ENCODE peak calls at places on chromosomes 1 and 21, in five cellular contexts. K, O, N, U and C are unnamed samples. For H3K27me3 and H3K4me1, the result is how much of the 10 kb centered on the place peaks cover.

GRCh38 chr1:41365772-41366427 is 4.7 kb downstream of the FOXO6 start:
- DNase-seq in K (no peak), O (no peak), N (no peak), U (no peak), C (peak)

GRCh38 chr1:111369645-111370044 is 57.9 kb downstream of the OVGP1 start:
- DNase-seq in K (no peak), O (no peak), N (no peak), U (no peak), C (no peak)

GRCh38 chr21:19724081-19724480 is 1274.1 kb upstream of the NCAM2 start:
- DNase-seq in K (no peak), O (no peak), N (no peak), U (no peak), C (no peak)

GRCh38 chr1:245311887-245312286 is 157.1 kb downstream of the KIF26B start:
- DNase-seq in K (no peak), O (no peak), N (no peak), U (no peak), C (no peak)

GRCh38 chr1:163347106-163347505 is 25.4 kb downstream of the NUF2 start:
- DNase-seq in K (no peak), O (no peak), N (no peak), U (no peak), C (no peak)

GRCh38 chr1:185453496-185454192 is 136.6 kb upstream of the IVNS1ABP start:
- DNase-seq in K (no peak), O (no peak), N (no peak), U (no peak), C (no peak)

GRCh38 chr1:182170941-182171461 is 109.5 kb upstream of the ZNF648 start:
- DNase-seq in K (no peak), O (no peak), N (no peak), U (no peak), C (no peak)

GRCh38 chr21:43196789-43197188 is 28.0 kb downstream of the CRYAA start:
- DNase-seq in K (no peak), O (peak), N (no peak), U (peak), C (no peak)

GRCh38 chr1:16126738-16127515 is 28.9 kb downstream of the EPHA2 start:
- DNase-seq in K (no peak), O (peak), N (no peak), U (no peak), C (no peak)

GRCh38 chr1:42340093-42340492 is 5.1 kb upstream of the FOXJ3 start:
- DNase-seq in K (no peak), O (no peak), N (no peak), U (no peak), C (no peak)

GRCh38 chr21:28822882-28823335 is 169.8 kb downstream of the LTN1 start:
- DNase-seq in K (no peak), O (no peak), N (no peak), U (no peak), C (no peak)

GRCh38 chr1:246417813-246418564 is 89.1 kb downstream of the SMYD3 start:
- DNase-seq in K (no peak), O (no peak), N (no peak), U (no peak), C (peak)

GRCh38 chr1:63557365-63557987 is 34.2 kb downstream of the EFCAB7 start:
- DNase-seq in K (peak), O (no peak), N (peak), U (no peak), C (peak)

GRCh38 chr1:70220517-70221240 is 501 bp upstream of the SRSF11 start:
- DNase-seq in K (no peak), O (no peak), N (no peak), U (no peak), C (no peak)

GRCh38 chr1:114669562-114670082 is at the start of gene DENND2C:
- DNase-seq in K (no peak), O (no peak), N (no peak), U (no peak), C (no peak)

GRCh38 chr1:199422206-199422605 is 605.3 kb upstream of the NR5A2 start:
- DNase-seq in K (no peak), O (no peak), N (no peak), U (no peak), C (peak)

GRCh38 chr1:21084111-21084510 is 92.6 kb downstream of the EIF4G3 start:
- DNase-seq in K (no peak), O (no peak), N (no peak), U (no peak), C (no peak)

GRCh38 chr1:161885013-161885412 is 118.9 kb downstream of the ATF6 start:
- DNase-seq in K (no peak), O (no peak), N (no peak), U (no peak), C (no peak)

GRCh38 chr1:74673351-74674111 is at the start of gene ERICH3:
- DNase-seq in K (no peak), O (peak), N (no peak), U (no peak), C (no peak)

GRCh38 chr21:27536319-27536718 is 569.4 kb upstream of the ADAMTS5 start:
- DNase-seq in K (no peak), O (no peak), N (no peak), U (no peak), C (no peak)

GRCh38 chr1:237041795-237042466 is at the start of gene RYR2:
- DNase-seq in K (no peak), O (peak), N (no peak), U (peak), C (no peak)

GRCh38 chr1:65421341-65422174 is 1.1 kb downstream of the LEPR start:
- DNase-seq in K (no peak), O (no peak), N (no peak), U (no peak), C (no peak)

GRCh38 chr1:92577251-92577895 is 90.6 kb upstream of the GFI1 start:
- DNase-seq in K (no peak), O (no peak), N (no peak), U (no peak), C (no peak)

GRCh38 chr1:243294723-243295121 is 38.9 kb downstream of the SDCCAG8 start:
- DNase-seq in K (no peak), O (no peak), N (no peak), U (no peak), C (no peak)

GRCh38 chr21:46346296-46347202 is 22.6 kb downstream of the PCNT start:
- DNase-seq in K (no peak), O (no peak), N (no peak), U (no peak), C (no peak)

GRCh38 chr1:217393901-217394300 is 237.0 kb downstream of the GPATCH2 start:
- DNase-seq in K (no peak), O (no peak), N (no peak), U (no peak), C (no peak)

GRCh38 chr1:77514871-77515776 is 167.3 kb downstream of the ZZZ3 start:
- DNase-seq in K (no peak), O (peak), N (no peak), U (no peak), C (no peak)

GRCh38 chr1:213371769-213372619 is 321.0 kb downstream of the RPS6KC1 start:
- DNase-seq in K (no peak), O (no peak), N (no peak), U (no peak), C (no peak)

GRCh38 chr1:31010081-31010989 is 55.2 kb downstream of the PUM1 start:
- DNase-seq in K (no peak), O (no peak), N (no peak), U (no peak), C (no peak)

GRCh38 chr1:100883963-100884362 is 10.7 kb downstream of the EXTL2 start:
- DNase-seq in K (peak), O (no peak), N (no peak), U (no peak), C (no peak)

DNA sequence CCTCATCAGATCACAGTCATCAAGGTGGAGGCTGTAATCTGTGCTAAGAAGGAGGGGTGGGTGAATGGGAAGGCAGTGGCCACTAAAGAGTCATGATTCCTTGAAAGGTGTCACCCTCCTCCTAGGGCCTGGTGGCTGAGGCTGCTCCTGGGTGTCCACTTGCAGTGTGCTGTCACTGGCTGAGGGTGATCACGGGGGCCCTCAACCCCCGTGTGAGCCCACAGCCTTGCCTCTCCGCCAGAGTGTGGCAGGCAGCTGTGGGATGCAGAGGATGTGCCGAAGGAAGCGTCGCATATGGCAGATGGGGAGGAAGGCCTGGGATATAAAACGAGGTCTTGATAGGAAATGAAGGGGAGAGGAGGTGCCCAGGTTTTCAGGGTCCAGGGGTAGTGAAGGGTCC is 476.5 kb downstream of the PTPRU start:
- DNase-seq in K (no peak), O (no peak), N (no peak), U (no peak), C (no peak)
- H3K27me3 ChIP-seq in K (under half), O (under half), N (under half), U (under half), C (under half)

DNA sequence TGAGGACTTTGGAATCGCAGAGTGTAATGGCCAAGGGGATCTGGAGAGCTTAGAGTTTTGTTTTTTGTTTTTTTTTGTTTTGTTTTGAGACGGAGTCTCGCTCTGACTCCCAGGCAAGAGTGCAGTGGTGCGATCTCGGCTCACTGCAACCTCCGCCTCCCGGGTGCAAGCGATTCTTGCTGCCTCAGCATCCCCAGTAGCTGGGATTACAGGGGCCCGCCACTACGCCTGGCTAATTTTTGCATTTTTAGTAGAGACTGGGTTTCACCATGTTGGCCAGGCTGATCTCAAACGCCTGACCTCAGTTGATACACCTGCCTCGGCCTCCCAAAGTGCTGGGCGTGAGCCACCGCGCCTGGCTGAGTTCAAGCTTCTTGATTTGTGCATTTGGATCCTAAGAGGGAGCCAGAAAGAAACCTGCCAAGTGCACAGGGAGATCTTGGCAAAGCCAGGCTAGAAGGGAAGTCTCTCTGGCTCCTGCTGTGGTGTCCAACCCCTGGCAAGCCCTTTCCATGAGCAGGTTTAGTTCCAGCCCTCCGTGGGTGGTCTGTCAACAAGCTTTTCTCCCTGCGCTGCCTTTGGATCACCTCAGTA is 852 bp downstream of the FAAH start:
- DNase-seq in K (no peak), O (no peak), N (no peak), U (no peak), C (no peak)
- H3K4me3 ChIP-seq in K (no peak), O (peak), N (peak), U (peak), C (no peak)

GRCh38 chr1:200741808-200742207 is 3.1 kb downstream of the CAMSAP2 start:
- DNase-seq in K (no peak), O (no peak), N (no peak), U (no peak), C (no peak)
- H3K4me1 ChIP-seq in K (under half), O (under half), N (under half), U (under half), C (under half)

DNA sequence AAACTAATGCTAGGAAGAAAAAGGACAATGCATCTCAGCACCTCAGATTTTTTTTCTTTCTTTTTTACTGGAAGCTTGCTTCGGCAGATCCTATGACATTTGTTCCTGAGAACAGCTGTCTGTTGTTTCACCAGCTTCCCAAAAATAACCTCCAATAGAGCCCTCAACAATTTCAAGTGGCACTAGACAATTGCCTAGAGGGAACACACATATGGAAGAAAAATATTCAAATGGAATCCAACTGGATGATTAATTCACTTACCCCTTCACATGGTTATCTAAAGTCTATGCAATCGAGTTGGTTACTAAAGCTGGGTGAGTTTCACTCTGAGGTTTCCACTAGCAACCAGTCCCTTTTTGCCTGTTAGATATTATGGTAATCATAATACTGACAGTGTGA is at the start of gene LEMD1:
- DNase-seq in K (no peak), O (no peak), N (no peak), U (no peak), C (no peak)
- H3K27me3 ChIP-seq in K (half or more), O (under half), N (under half), U (under half), C (under half)